ENCODE peak calls at places on chromosome 6, in five cellular contexts. W is stimulated activated CD8-positive, alpha-beta memory T cell treated with anti-CD3 and anti-CD28 coated beads, Interleukin-12 subunit alpha, Interleukin-12 subunit beta, amount 100 ng/mL, for 4 hours; Q is dermis microvascular lymphatic vessel endothelial cell; Y is NCI-H460; V is iris pigment epithelial cell. K is an unnamed sample.

GRCh38 chr6:129923520-129923919 is 62.4 kb upstream of the TMEM244 start:
- DNase-seq in W (no peak), Q (no peak), Y (no peak), V (peak; percentile 90), K (no peak)

GRCh38 chr6:8006208-8006607 is 58.0 kb downstream of the BLOC1S5 start:
- DNase-seq in W (no peak), Q (peak; percentile 69), Y (peak; percentile 30), V (peak; percentile 43), K (peak; percentile 80)

GRCh38 chr6:112038756-112039430 is 15.0 kb upstream of the CCN6 start:
- DNase-seq in W (no peak), Q (no peak), Y (no peak), V (no peak), K (no peak)

GRCh38 chr6:62808575-62809293 is 402.5 kb upstream of the FKBP1C start:
- DNase-seq in W (no peak), Q (no peak), Y (no peak), V (no peak), K (no peak)

GRCh38 chr6:89859744-89860143 is 30.1 kb downstream of the CASP8AP2 start:
- DNase-seq in W (no peak), Q (no peak), Y (no peak), V (no peak), K (no peak)

GRCh38 chr6:98067375-98067774 is 767.0 kb upstream of the POU3F2 start:
- DNase-seq in W (no peak), Q (no peak), Y (no peak), V (no peak), K (no peak)

GRCh38 chr6:63936399-63936798 is 300.8 kb downstream of the PHF3 start:
- DNase-seq in W (no peak), Q (no peak), Y (no peak), V (no peak), K (no peak)

GRCh38 chr6:139334791-139335446 is 39.5 kb downstream of the CITED2 start:
- DNase-seq in W (no peak), Q (peak; percentile 30), Y (no peak), V (peak; percentile 94), K (peak; percentile 22)

GRCh38 chr6:61586934-61587537 is 699.0 kb downstream of the KHDRBS2 start:
- DNase-seq in W (no peak), Q (no peak), Y (no peak), V (no peak), K (no peak)

GRCh38 chr6:167817729-167818128 is 9.0 kb upstream of the AFDN start:
- DNase-seq in W (no peak), Q (no peak), Y (no peak), V (no peak), K (no peak)